ENCODE peak calls at places on chromosome 18, in five cellular contexts. One of them, this sample, is unnamed.

GRCh38 chr18:44602845-44603244 is 77.8 kb upstream of the SETBP1 start:
- DNase-seq in SK-N-SH: no peak
- DNase-seq in vagina: no peak
- DNase-seq in HCT116: no peak
- DNase-seq in transverse colon: no peak
- DNase-seq in this sample: no peak

GRCh38 chr18:52451252-52451651 is 111.3 kb downstream of the DCC start:
- DNase-seq in HCT116: no peak
- DNase-seq in SK-N-SH: no peak
- DNase-seq in transverse colon: no peak
- DNase-seq in vagina: no peak
- DNase-seq in this sample: no peak

GRCh38 chr18:3688682-3689081 is 238.7 kb downstream of the TGIF1 start:
- DNase-seq in vagina: no peak
- DNase-seq in SK-N-SH: peak; percentile 42
- DNase-seq in HCT116: no peak
- DNase-seq in transverse colon: no peak
- DNase-seq in this sample: peak; percentile 39

GRCh38 chr18:23689031-23689615 is at the start of gene LAMA3:
- DNase-seq in vagina: no peak
- DNase-seq in HCT116: no peak
- DNase-seq in transverse colon: peak; percentile 61
- DNase-seq in SK-N-SH: peak; percentile 81
- DNase-seq in this sample: no peak

GRCh38 chr18:494602-494983 is 5.9 kb downstream of the COLEC12 start:
- DNase-seq in HCT116: no peak
- DNase-seq in SK-N-SH: no peak
- DNase-seq in transverse colon: no peak
- DNase-seq in vagina: no peak
- DNase-seq in this sample: no peak

GRCh38 chr18:77210249-77210648 is 39.4 kb upstream of the GALR1 start:
- DNase-seq in vagina: no peak
- DNase-seq in HCT116: no peak
- DNase-seq in SK-N-SH: no peak
- DNase-seq in transverse colon: no peak
- DNase-seq in this sample: no peak

GRCh38 chr18:9421788-9422329 is 53.5 kb upstream of the RALBP1 start:
- DNase-seq in HCT116: no peak
- DNase-seq in SK-N-SH: no peak
- DNase-seq in transverse colon: no peak
- DNase-seq in vagina: no peak
- DNase-seq in this sample: peak; percentile 88

GRCh38 chr18:62948788-62949187 is 233.4 kb downstream of the PHLPP1 start:
- DNase-seq in transverse colon: no peak
- DNase-seq in HCT116: no peak
- DNase-seq in SK-N-SH: no peak
- DNase-seq in vagina: no peak
- DNase-seq in this sample: no peak

GRCh38 chr18:42113529-42114191 is 158.6 kb downstream of the PIK3C3 start:
- DNase-seq in transverse colon: no peak
- DNase-seq in SK-N-SH: no peak
- DNase-seq in vagina: no peak
- DNase-seq in HCT116: no peak
- DNase-seq in this sample: no peak

GRCh38 chr18:12308386-12309100 is 502 bp downstream of the TUBB6 start:
- DNase-seq in HCT116: no peak
- DNase-seq in vagina: no peak
- DNase-seq in SK-N-SH: peak; percentile 76
- DNase-seq in transverse colon: peak; percentile 75
- DNase-seq in this sample: peak; percentile 97

GRCh38 chr18:56982756-56983155 is 164.1 kb upstream of the BOD1L2 start:
- DNase-seq in SK-N-SH: no peak
- DNase-seq in vagina: no peak
- DNase-seq in transverse colon: no peak
- DNase-seq in HCT116: no peak
- DNase-seq in this sample: no peak

GRCh38 chr18:840080-840408 is 28.0 kb upstream of the YES1 start:
- DNase-seq in transverse colon: no peak
- DNase-seq in HCT116: no peak
- DNase-seq in SK-N-SH: no peak
- DNase-seq in vagina: no peak
- DNase-seq in this sample: no peak

GRCh38 chr18:63037491-63037890 is 282.1 kb downstream of the BCL2 start:
- DNase-seq in transverse colon: no peak
- DNase-seq in SK-N-SH: no peak
- DNase-seq in HCT116: no peak
- DNase-seq in vagina: no peak
- DNase-seq in this sample: no peak

GRCh38 chr18:9613550-9614400 is 584 bp downstream of the PPP4R1 start:
- DNase-seq in SK-N-SH: peak; percentile 80
- DNase-seq in HCT116: no peak
- DNase-seq in vagina: no peak
- DNase-seq in transverse colon: peak; percentile 70
- DNase-seq in this sample: no peak

GRCh38 chr18:58015045-58015444 is 29.0 kb upstream of the NEDD4L start:
- DNase-seq in vagina: no peak
- DNase-seq in HCT116: no peak
- DNase-seq in transverse colon: peak; percentile 24
- DNase-seq in SK-N-SH: no peak
- DNase-seq in this sample: no peak

GRCh38 chr18:48539406-48540328 is 836 bp downstream of the CTIF start:
- DNase-seq in SK-N-SH: peak; percentile 71
- DNase-seq in transverse colon: peak; percentile 45
- DNase-seq in vagina: no peak
- DNase-seq in HCT116: no peak
- DNase-seq in this sample: no peak

GRCh38 chr18:52861558-52861957 is 521.6 kb downstream of the DCC start:
- DNase-seq in transverse colon: no peak
- DNase-seq in SK-N-SH: no peak
- DNase-seq in HCT116: no peak
- DNase-seq in vagina: no peak
- DNase-seq in this sample: no peak

GRCh38 chr18:48855422-48856377 is 95.1 kb downstream of the SMAD7 start:
- DNase-seq in SK-N-SH: no peak
- DNase-seq in vagina: no peak
- DNase-seq in transverse colon: no peak
- DNase-seq in HCT116: no peak
- DNase-seq in this sample: no peak

GRCh38 chr18:49690307-49690706 is 123.0 kb downstream of the ACAA2 start:
- DNase-seq in SK-N-SH: no peak
- DNase-seq in transverse colon: no peak
- DNase-seq in vagina: no peak
- DNase-seq in HCT116: peak; percentile 10
- DNase-seq in this sample: no peak

GRCh38 chr18:60448487-60449267 is 76.1 kb upstream of the MC4R start:
- DNase-seq in HCT116: no peak
- DNase-seq in SK-N-SH: no peak
- DNase-seq in transverse colon: no peak
- DNase-seq in vagina: no peak
- DNase-seq in this sample: no peak

GRCh38 chr18:50151876-50152275 is 43.1 kb downstream of the MYO5B start:
- DNase-seq in HCT116: no peak
- DNase-seq in vagina: no peak
- DNase-seq in SK-N-SH: no peak
- DNase-seq in transverse colon: no peak
- DNase-seq in this sample: no peak

GRCh38 chr18:2961828-2962227 is 51.1 kb downstream of the LPIN2 start:
- DNase-seq in SK-N-SH: peak; percentile 13
- DNase-seq in HCT116: no peak
- DNase-seq in transverse colon: no peak
- DNase-seq in vagina: no peak
- DNase-seq in this sample: no peak

GRCh38 chr18:3655254-3655554 is 205.2 kb downstream of the TGIF1 start:
- DNase-seq in vagina: no peak
- DNase-seq in SK-N-SH: no peak
- DNase-seq in transverse colon: no peak
- DNase-seq in HCT116: no peak
- DNase-seq in this sample: no peak

GRCh38 chr18:8424917-8425725 is 184.1 kb upstream of the RAB12 start:
- DNase-seq in SK-N-SH: peak; percentile 66
- DNase-seq in HCT116: peak; percentile 34
- DNase-seq in transverse colon: no peak
- DNase-seq in vagina: peak; percentile 77
- DNase-seq in this sample: no peak

GRCh38 chr18:48190994-48191393 is 218.2 kb downstream of the ZBTB7C start:
- DNase-seq in transverse colon: no peak
- DNase-seq in vagina: no peak
- DNase-seq in HCT116: no peak
- DNase-seq in SK-N-SH: no peak
- DNase-seq in this sample: no peak

GRCh38 chr18:48136051-48136543 is 205.6 kb upstream of the SMAD2 start:
- DNase-seq in transverse colon: peak; percentile 53
- DNase-seq in SK-N-SH: peak; percentile 86
- DNase-seq in vagina: no peak
- DNase-seq in HCT116: no peak
- DNase-seq in this sample: no peak

GRCh38 chr18:39173022-39173421 is 1607.4 kb upstream of the CELF4 start:
- DNase-seq in SK-N-SH: no peak
- DNase-seq in HCT116: peak; percentile 12
- DNase-seq in transverse colon: no peak
- DNase-seq in vagina: no peak
- DNase-seq in this sample: no peak

GRCh38 chr18:22422909-22423548 is 5.3 kb upstream of the CTAGE1 start:
- DNase-seq in SK-N-SH: no peak
- DNase-seq in vagina: no peak
- DNase-seq in transverse colon: no peak
- DNase-seq in HCT116: no peak
- DNase-seq in this sample: no peak

GRCh38 chr18:36183987-36184386 is 3.3 kb upstream of the MOCOS start:
- DNase-seq in HCT116: no peak
- DNase-seq in SK-N-SH: no peak
- DNase-seq in transverse colon: no peak
- DNase-seq in vagina: no peak
- DNase-seq in this sample: no peak

GRCh38 chr18:2303517-2304238 is 267.6 kb downstream of the METTL4 start:
- DNase-seq in SK-N-SH: no peak
- DNase-seq in transverse colon: no peak
- DNase-seq in vagina: no peak
- DNase-seq in HCT116: no peak
- DNase-seq in this sample: no peak

GRCh38 chr18:67876866-67877265 is 360.3 kb upstream of the DSEL start:
- DNase-seq in vagina: no peak
- DNase-seq in SK-N-SH: no peak
- DNase-seq in transverse colon: no peak
- DNase-seq in HCT116: no peak
- DNase-seq in this sample: no peak

GRCh38 chr18:49875783-49876182 is 62.5 kb upstream of the ACAA2 start:
- DNase-seq in HCT116: no peak
- DNase-seq in vagina: no peak
- DNase-seq in SK-N-SH: peak; percentile 45
- DNase-seq in transverse colon: no peak
- DNase-seq in this sample: no peak

GRCh38 chr18:35513181-35513932 is 15.6 kb upstream of the INO80C start:
- DNase-seq in transverse colon: peak; percentile 20
- DNase-seq in SK-N-SH: no peak
- DNase-seq in HCT116: peak; percentile 54
- DNase-seq in vagina: no peak
- DNase-seq in this sample: peak; percentile 83

GRCh38 chr18:79258447-79258846 is 137.3 kb upstream of the NFATC1 start:
- DNase-seq in vagina: no peak
- DNase-seq in HCT116: no peak
- DNase-seq in transverse colon: no peak
- DNase-seq in SK-N-SH: no peak
- DNase-seq in this sample: peak; percentile 53
- TF ChIP-seq POLR2AphosphoS5 in vagina: no peak
- TF ChIP-seq POLR2AphosphoS5 in HCT116: no peak
- TF ChIP-seq POLR2AphosphoS5 in transverse colon: no peak
- TF ChIP-seq POLR2AphosphoS5 in SK-N-SH: no peak
- TF ChIP-seq POLR2AphosphoS5 in this sample: no peak

DNA sequence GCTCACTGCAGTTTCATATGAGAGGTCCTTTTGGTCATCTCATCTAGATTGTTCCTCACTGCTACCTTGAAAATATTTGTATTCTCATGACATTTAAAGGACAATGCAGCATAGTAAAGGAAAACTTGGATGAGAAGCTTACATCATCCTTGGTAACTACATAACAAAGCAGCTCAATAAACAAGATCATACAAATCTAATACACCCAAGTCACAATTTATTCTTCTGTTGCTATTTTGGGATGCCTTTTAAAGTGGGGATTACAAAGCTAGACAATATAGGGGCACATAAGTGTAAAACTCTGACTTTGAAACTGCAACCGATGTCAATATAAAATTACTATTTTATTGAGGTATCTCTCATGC is 85.7 kb downstream of the TCF4 start:
- DNase-seq in SK-N-SH: no peak
- DNase-seq in HCT116: no peak
- DNase-seq in transverse colon: no peak
- DNase-seq in vagina: no peak
- DNase-seq in this sample: no peak
- H3K27ac ChIP-seq in SK-N-SH: no peak overlapping the region
- H3K27ac ChIP-seq in HCT116: no peak overlapping the region
- H3K27ac ChIP-seq in transverse colon: no peak overlapping the region
- H3K27ac ChIP-seq in vagina: peak overlapping the region; percentile 60
- H3K27ac ChIP-seq in this sample: no peak overlapping the region

DNA sequence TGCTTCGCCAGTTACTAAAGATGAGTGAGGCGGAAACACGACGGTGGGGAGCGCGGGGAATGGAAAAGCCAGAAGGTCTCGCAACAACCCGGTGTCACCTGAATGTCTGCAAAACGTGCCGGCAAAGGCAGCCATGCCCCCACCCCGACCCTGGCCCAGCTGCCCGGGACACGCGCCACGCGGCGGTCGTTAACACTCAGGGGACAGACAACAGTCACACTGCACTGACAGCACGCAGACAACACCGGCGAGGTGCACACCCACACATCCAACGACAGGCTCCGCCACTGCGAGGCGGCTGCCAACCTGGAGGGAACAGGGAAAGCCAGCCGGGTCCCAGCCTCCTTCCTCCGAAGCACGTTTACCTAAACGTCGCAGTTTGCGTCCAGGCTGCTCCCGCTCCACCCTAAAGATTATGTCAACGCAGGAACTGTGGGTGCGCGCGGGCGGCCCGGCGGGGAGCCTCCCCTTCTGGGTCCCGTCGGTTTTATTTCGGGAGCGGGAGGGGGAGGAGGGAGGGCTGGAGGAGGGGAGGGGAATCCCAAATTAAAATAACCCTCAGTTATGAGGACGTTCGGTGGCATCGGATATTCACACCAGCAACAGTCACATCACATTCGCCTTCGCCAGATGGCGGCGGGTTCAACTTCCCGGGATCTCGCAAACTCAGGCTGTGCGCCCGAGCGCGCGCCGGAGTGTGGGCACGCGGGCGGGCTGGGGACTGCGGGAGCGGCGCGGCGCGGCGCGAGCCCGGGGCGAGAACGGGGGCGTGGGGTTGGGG is 694 bp downstream of the PTGR3 start:
- DNase-seq in vagina: no peak
- DNase-seq in SK-N-SH: peak; percentile 75
- DNase-seq in transverse colon: peak; percentile 64
- DNase-seq in HCT116: no peak
- DNase-seq in this sample: peak; percentile 92
- TF ChIP-seq POLR2AphosphoS5 in vagina: no peak
- TF ChIP-seq POLR2AphosphoS5 in SK-N-SH: no peak
- TF ChIP-seq POLR2AphosphoS5 in transverse colon: peak; percentile 46
- TF ChIP-seq POLR2AphosphoS5 in HCT116: no peak
- TF ChIP-seq POLR2AphosphoS5 in this sample: no peak

DNA sequence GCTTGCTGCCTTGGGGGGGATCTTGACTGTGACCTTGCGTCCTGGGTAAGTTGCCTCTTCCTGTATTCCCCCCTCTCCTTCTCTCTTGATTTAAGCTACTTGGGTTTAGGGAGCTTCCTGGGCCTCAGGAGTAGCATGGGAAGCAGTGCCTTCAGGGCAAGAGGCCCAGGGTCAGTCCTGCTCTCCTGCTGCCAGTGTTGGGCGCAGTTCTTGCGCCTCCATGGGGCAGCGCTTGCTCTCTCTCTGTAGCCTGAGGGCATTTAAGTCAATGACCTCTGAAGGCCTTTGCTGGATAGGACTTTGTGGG is 164.1 kb downstream of the LDLRAD4 start:
- DNase-seq in SK-N-SH: no peak
- DNase-seq in vagina: no peak
- DNase-seq in transverse colon: no peak
- DNase-seq in HCT116: no peak
- DNase-seq in this sample: no peak
- H3K27ac ChIP-seq in SK-N-SH: no peak overlapping the region
- H3K27ac ChIP-seq in vagina: peak overlapping the region; percentile 71
- H3K27ac ChIP-seq in transverse colon: peak overlapping the region; percentile 81
- H3K27ac ChIP-seq in HCT116: no peak overlapping the region
- H3K27ac ChIP-seq in this sample: peak overlapping the region; percentile 84

This sample was measured in esophagus muscularis mucosa.